ENCODE peak calls at places on chromosome 18, in five cellular contexts. C is NCI-H524; K is activated CD8-positive, alpha-beta memory T cell treated with anti-CD3 and anti-CD28 coated beads, Interleukin-2, amount 50 U/mL, for 4 hours; T is Caki2; Q is pancreas. S is an unnamed sample.

GRCh38 chr18:41071826-41072225 is 883.2 kb upstream of the PIK3C3 start:
- DNase-seq in C (no peak), K (no peak), T (no peak), Q (no peak), S (no peak)

GRCh38 chr18:7946724-7947377 is 379.7 kb downstream of the PTPRM start:
- DNase-seq in C (peak; percentile 35), K (no peak), T (peak; percentile 73), Q (no peak), S (peak; percentile 54)

GRCh38 chr18:45951021-45951714 is 16.0 kb downstream of the EPG5 start:
- DNase-seq in C (no peak), K (no peak), T (no peak), Q (no peak), S (no peak)

GRCh38 chr18:61833387-61833786 is 59.4 kb downstream of the RNF152 start:
- DNase-seq in C (no peak), K (no peak), T (no peak), Q (no peak), S (no peak)

GRCh38 chr18:61891271-61891670 is 1.5 kb downstream of the RNF152 start:
- DNase-seq in C (no peak), K (no peak), T (no peak), Q (no peak), S (no peak)

GRCh38 chr18:58416704-58417683 is 211.9 kb downstream of the ALPK2 start:
- DNase-seq in C (peak; percentile 21), K (no peak), T (no peak), Q (no peak), S (no peak)

GRCh38 chr18:40866013-40866644 is 1088.9 kb upstream of the PIK3C3 start:
- DNase-seq in C (no peak), K (no peak), T (no peak), Q (no peak), S (peak; percentile 44)

GRCh38 chr18:57915241-57915640 is 112.1 kb upstream of the ATP8B1 start:
- DNase-seq in C (peak; percentile 95), K (no peak), T (no peak), Q (no peak), S (peak; percentile 88)

GRCh38 chr18:61893304-61893970 is 630 bp upstream of the RNF152 start:
- DNase-seq in C (peak; percentile 65), K (peak; percentile 22), T (no peak), Q (peak; percentile 82), S (no peak)

GRCh38 chr18:5463390-5463789 is 80.4 kb downstream of the EPB41L3 start:
- DNase-seq in C (no peak), K (no peak), T (no peak), Q (no peak), S (no peak)

GRCh38 chr18:62618735-62619134 is 95.9 kb downstream of the ZCCHC2 start:
- DNase-seq in C (no peak), K (no peak), T (no peak), Q (no peak), S (no peak)

GRCh38 chr18:79546781-79547272 is 132.8 kb upstream of the CTDP1 start:
- DNase-seq in C (no peak), K (no peak), T (no peak), Q (no peak), S (no peak)

GRCh38 chr18:66395671-66396218 is 208.1 kb downstream of the CDH19 start:
- DNase-seq in C (no peak), K (no peak), T (no peak), Q (peak; percentile 40), S (no peak)

GRCh38 chr18:59917422-59917821 is 17.6 kb downstream of the PMAIP1 start:
- DNase-seq in C (no peak), K (no peak), T (peak; percentile 47), Q (no peak), S (no peak)

GRCh38 chr18:2719040-2719439 is 63.5 kb downstream of the SMCHD1 start:
- DNase-seq in C (no peak), K (no peak), T (no peak), Q (no peak), S (no peak)

GRCh38 chr18:46158498-46158897 is 54.3 kb downstream of the HAUS1 start:
- DNase-seq in C (no peak), K (no peak), T (no peak), Q (no peak), S (no peak)

GRCh38 chr18:67549946-67550345 is 33.4 kb upstream of the DSEL start:
- DNase-seq in C (no peak), K (no peak), T (no peak), Q (no peak), S (no peak)

GRCh38 chr18:6923220-6923619 is 193.7 kb downstream of the ARHGAP28 start:
- DNase-seq in C (no peak), K (no peak), T (no peak), Q (no peak), S (no peak)

GRCh38 chr18:70415823-70416488 is 127.1 kb downstream of the SOCS6 start:
- DNase-seq in C (peak; percentile 91), K (no peak), T (no peak), Q (no peak), S (peak; percentile 49)

GRCh38 chr18:9772847-9773677 is 65.0 kb downstream of the RAB31 start:
- DNase-seq in C (no peak), K (no peak), T (no peak), Q (no peak), S (no peak)

GRCh38 chr18:23227729-23228075 is 92.4 kb downstream of the CABLES1 start:
- DNase-seq in C (peak; percentile 88), K (no peak), T (no peak), Q (no peak), S (no peak)

GRCh38 chr18:80245781-80246655 is 1.3 kb downstream of the PARD6G start:
- DNase-seq in C (peak; percentile 51), K (no peak), T (no peak), Q (peak; percentile 78), S (peak; percentile 59)

GRCh38 chr18:49788327-49788908 is 24.9 kb downstream of the ACAA2 start:
- DNase-seq in C (no peak), K (no peak), T (peak; percentile 23), Q (no peak), S (no peak)

S was measured in NCI-H2171.